ENCODE peak calls at places on chromosomes 13 and 19, in seven cellular contexts. G, Y, V, X, M, R and W are unnamed samples. For H3K36me3 and H3K4me1, the result is how much of the 10 kb centered on the place peaks cover.

GRCh38 chr13:89609318-89609717 is 1738.2 kb upstream of the MIR17HG start:
- DNase-seq in G (no peak), Y (no peak), V (no peak), X (no peak), M (no peak), R (no peak), W (no peak)

GRCh38 chr19:34994643-34995471 is 5.3 kb upstream of the GRAMD1A start:
- DNase-seq in G (no peak), Y (no peak), V (no peak), X (peak), M (no peak), R (peak), W (peak)

GRCh38 chr13:49213997-49214916 is 5.9 kb upstream of the MLNR start:
- DNase-seq in G (no peak), Y (no peak), V (no peak), X (no peak), M (no peak), R (no peak), W (no peak)

GRCh38 chr13:112057736-112058518 is 9.0 kb upstream of the SOX1 start:
- DNase-seq in G (no peak), Y (no peak), V (no peak), X (peak), M (no peak), R (no peak), W (no peak)

GRCh38 chr13:103788061-103788652 is 721.9 kb upstream of the SLC10A2 start:
- DNase-seq in G (no peak), Y (peak), V (no peak), X (no peak), M (no peak), R (peak), W (no peak)

GRCh38 chr19:9877775-9878510 is 42.8 kb downstream of the PIN1 start:
- DNase-seq in G (no peak), Y (no peak), V (peak), X (no peak), M (no peak), R (no peak), W (no peak)

GRCh38 chr13:38265135-38265497 is 84.5 kb upstream of the UFM1 start:
- DNase-seq in G (no peak), Y (peak), V (no peak), X (no peak), M (no peak), R (no peak), W (peak)

GRCh38 chr13:73602295-73602694 is 531.9 kb downstream of the KLF12 start:
- DNase-seq in G (no peak), Y (no peak), V (peak), X (no peak), M (no peak), R (no peak), W (no peak)

GRCh38 chr13:22074403-22074802 is 403.5 kb downstream of the FGF9 start:
- DNase-seq in G (no peak), Y (no peak), V (no peak), X (no peak), M (no peak), R (no peak), W (no peak)

GRCh38 chr19:41734585-41734984 is 20.7 kb upstream of the CEACAM6 start:
- DNase-seq in G (no peak), Y (no peak), V (no peak), X (no peak), M (no peak), R (no peak), W (peak)

GRCh38 chr19:32318884-32319520 is 26.4 kb upstream of the ZNF507 start:
- DNase-seq in G (no peak), Y (no peak), V (no peak), X (peak), M (peak), R (peak), W (no peak)

GRCh38 chr13:52118595-52118994 is 10.3 kb downstream of the NEK5 start:
- DNase-seq in G (no peak), Y (no peak), V (no peak), X (no peak), M (no peak), R (no peak), W (no peak)

GRCh38 chr13:100753391-100753790 is 78.8 kb upstream of the TMTC4 start:
- DNase-seq in G (no peak), Y (no peak), V (no peak), X (no peak), M (no peak), R (no peak), W (no peak)

GRCh38 chr13:27556109-27556508 is 64.2 kb downstream of the LNX2 start:
- DNase-seq in G (no peak), Y (no peak), V (peak), X (peak), M (no peak), R (no peak), W (no peak)

GRCh38 chr19:58575183-58576041 is 2.3 kb upstream of the MZF1 start:
- DNase-seq in G (peak), Y (peak), V (peak), X (peak), M (peak), R (peak), W (peak)

GRCh38 chr19:38024991-38025716 is 118.1 kb downstream of the SIPA1L3 start:
- DNase-seq in G (no peak), Y (no peak), V (no peak), X (no peak), M (no peak), R (peak), W (no peak)

GRCh38 chr13:31767175-31767900 is 28.0 kb downstream of the RXFP2 start:
- DNase-seq in G (no peak), Y (no peak), V (peak), X (no peak), M (no peak), R (no peak), W (no peak)

GRCh38 chr19:54136086-54136863 is 1.3 kb upstream of the CNOT3 start:
- DNase-seq in G (no peak), Y (no peak), V (peak), X (no peak), M (no peak), R (no peak), W (no peak)

GRCh38 chr19:45918721-45919120 is 4.1 kb upstream of the NANOS2 start:
- DNase-seq in G (no peak), Y (no peak), V (no peak), X (no peak), M (no peak), R (no peak), W (no peak)

GRCh38 chr19:4976412-4977298 is 7.7 kb downstream of the KDM4B start:
- DNase-seq in G (peak), Y (peak), V (peak), X (peak), M (no peak), R (peak), W (peak)

GRCh38 chr13:23618341-23618740 is 48.1 kb downstream of the TNFRSF19 start:
- DNase-seq in G (no peak), Y (no peak), V (peak), X (no peak), M (no peak), R (no peak), W (no peak)

GRCh38 chr19:17797397-17798201 is 2.7 kb downstream of the B3GNT3 start:
- DNase-seq in G (no peak), Y (no peak), V (no peak), X (peak), M (no peak), R (no peak), W (no peak)

DNA sequence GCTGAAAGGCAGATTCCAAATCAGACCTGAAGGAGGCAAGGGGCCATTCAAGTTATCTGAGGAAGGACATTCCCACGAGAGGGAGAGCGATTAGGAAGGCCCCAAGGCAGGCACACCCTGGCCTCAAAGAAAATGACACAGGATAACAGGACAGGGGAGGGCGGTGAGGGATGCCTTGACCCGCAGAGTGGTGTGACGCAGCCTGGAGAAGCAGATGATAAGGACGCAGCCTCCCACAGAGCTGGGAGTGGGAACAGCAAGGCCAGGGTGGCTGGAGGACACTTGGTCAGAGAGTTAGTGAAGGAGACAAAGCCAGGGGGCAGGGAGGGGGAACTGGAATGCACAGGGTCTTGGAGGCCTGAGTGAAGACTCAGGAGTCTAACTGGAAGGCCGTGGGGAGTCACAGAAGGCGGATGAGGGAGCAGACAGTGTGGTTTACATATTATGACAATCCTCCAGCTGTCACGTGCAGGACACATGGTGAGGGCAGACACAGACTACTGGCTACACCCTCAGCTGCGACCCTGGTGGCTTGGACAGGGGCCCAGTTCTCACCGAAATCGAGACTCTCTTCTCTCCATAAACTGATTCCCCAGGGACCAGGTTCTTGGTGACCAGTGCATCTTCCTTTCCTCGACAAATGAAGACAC is 5.8 kb upstream of the DYRK1B start:
- DNase-seq in G (peak), Y (no peak), V (no peak), X (no peak), M (no peak), R (peak), W (no peak)
- H3K36me3 ChIP-seq in G (under half), Y (half or more), V (under half), X (under half), M (half or more), R (under half), W (half or more)

GRCh38 chr19:18896421-18896841 is 473 bp upstream of the CERS1 start:
- DNase-seq in G (no peak), Y (no peak), V (no peak), X (no peak), M (no peak), R (peak), W (no peak)

GRCh38 chr19:18895828-18896341 is at the start of gene CERS1:
- DNase-seq in G (no peak), Y (no peak), V (no peak), X (no peak), M (peak), R (no peak), W (no peak)

GRCh38 chr19:18895038-18895827 is 725 bp downstream of the CERS1 start:
- DNase-seq in G (no peak), Y (peak), V (no peak), X (peak), M (peak), R (peak), W (no peak)

GRCh38 chr19:18894254-18895037 is 1.5 kb downstream of the CERS1 start:
- DNase-seq in G (no peak), Y (no peak), V (peak), X (no peak), M (peak), R (peak), W (no peak)

GRCh38 chr19:18893573-18894253 is 2.2 kb downstream of the CERS1 start:
- DNase-seq in G (no peak), Y (no peak), V (no peak), X (no peak), M (no peak), R (no peak), W (no peak)
- H3K4me3 ChIP-seq in G (no peak), Y (no peak), V (no peak), X (no peak), M (no peak), R (no peak), W (no peak)

DNA sequence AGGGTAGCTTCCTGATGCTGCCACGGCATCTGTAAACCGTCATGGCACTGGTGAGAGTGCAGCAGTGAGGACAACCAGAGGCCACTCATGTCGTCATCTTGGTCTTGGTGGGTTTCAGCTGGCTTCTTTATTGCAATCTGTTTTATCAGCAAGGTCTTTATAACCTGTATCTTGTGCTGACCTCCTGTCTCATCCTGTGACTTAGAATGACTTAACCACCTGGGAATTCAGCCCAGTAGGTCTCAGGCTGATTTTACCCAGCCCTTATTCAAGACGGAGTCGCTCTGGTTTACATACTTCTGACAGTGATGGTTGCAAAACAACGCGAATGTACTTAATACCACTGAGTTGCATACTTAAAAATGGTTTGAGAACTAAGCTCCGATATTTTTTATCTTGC is 14.4 kb upstream of the FBN3 start:
- DNase-seq in G (no peak), Y (no peak), V (peak), X (no peak), M (no peak), R (no peak), W (no peak)
- H3K4me1 ChIP-seq in G (under half), Y (under half), V (under half), X (under half), M (under half), R (under half), W (under half)

DNA sequence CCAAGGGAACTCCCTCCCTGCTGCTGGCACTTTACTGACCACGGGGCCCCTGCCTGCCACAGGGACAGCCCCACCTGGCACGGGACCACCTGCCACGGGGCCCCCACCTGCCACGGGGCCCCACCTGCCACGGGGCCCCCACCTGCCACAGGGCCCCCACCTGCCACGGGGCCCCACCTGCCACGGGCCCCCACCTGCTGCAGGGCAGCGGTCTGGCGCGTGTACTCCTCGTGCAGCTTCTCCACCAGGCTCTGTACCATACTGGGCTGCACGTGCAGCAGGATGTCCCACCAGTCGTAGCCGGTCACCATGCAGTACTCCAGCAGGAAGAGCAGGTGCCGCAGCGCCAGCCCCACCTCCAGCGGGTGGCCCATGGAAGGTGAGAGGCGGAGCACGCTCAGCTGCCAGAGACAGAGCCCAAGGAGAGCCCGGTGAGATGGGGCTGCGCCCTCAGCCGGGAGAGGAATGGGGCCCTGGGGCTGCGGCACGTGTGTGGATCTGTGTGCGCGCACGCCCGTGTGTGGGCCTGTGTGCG is 16.1 kb downstream of the MED16 start:
- DNase-seq in G (no peak), Y (no peak), V (no peak), X (no peak), M (no peak), R (no peak), W (no peak)
- H3K36me3 ChIP-seq in G (under half), Y (half or more), V (half or more), X (under half), M (half or more), R (under half), W (under half)

GRCh38 chr13:98896868-98897144 is 81.1 kb downstream of the DOCK9 start:
- DNase-seq in G (no peak), Y (no peak), V (no peak), X (no peak), M (no peak), R (no peak), W (no peak)

GRCh38 chr13:98896083-98896867 is 81.6 kb downstream of the DOCK9 start:
- DNase-seq in G (no peak), Y (no peak), V (no peak), X (no peak), M (no peak), R (no peak), W (no peak)

GRCh38 chr13:98893361-98893760 is 84.5 kb downstream of the DOCK9 start:
- DNase-seq in G (no peak), Y (no peak), V (no peak), X (no peak), M (no peak), R (no peak), W (no peak)

GRCh38 chr13:98900442-98900841 is 77.4 kb downstream of the DOCK9 start:
- DNase-seq in G (no peak), Y (no peak), V (no peak), X (no peak), M (no peak), R (no peak), W (no peak)

GRCh38 chr13:98897706-98898105 is 80.2 kb downstream of the DOCK9 start:
- DNase-seq in G (no peak), Y (no peak), V (no peak), X (no peak), M (no peak), R (no peak), W (no peak)
- H3K4me3 ChIP-seq in G (no peak), Y (no peak), V (no peak), X (no peak), M (no peak), R (no peak), W (no peak)